ENCODE peak calls at places on chromosomes 13 and 19, in seven cellular contexts. One of them, this sample, is unnamed.

GRCh38 chr19:13441810-13442512 is 64.3 kb downstream of the CACNA1A start:
- DNase-seq in breast epithelium: peak
- DNase-seq in SK-N-SH: no peak
- DNase-seq in stimulated activated CD4-positive, alpha-beta T cell treated with anti-CD3 and anti-CD28 coated beads, Interleukin-4, amount 100 ng/mL, for 4 hours: no peak
- DNase-seq in K562: peak
- DNase-seq in brain microvascular endothelial cell: peak
- DNase-seq in astrocyte of the spinal cord: peak
- DNase-seq in this sample: peak

GRCh38 chr13:96091932-96092253 is 2.0 kb downstream of the HS6ST3 start:
- DNase-seq in breast epithelium: no peak
- DNase-seq in SK-N-SH: no peak
- DNase-seq in stimulated activated CD4-positive, alpha-beta T cell treated with anti-CD3 and anti-CD28 coated beads, Interleukin-4, amount 100 ng/mL, for 4 hours: no peak
- DNase-seq in K562: no peak
- DNase-seq in brain microvascular endothelial cell: no peak
- DNase-seq in astrocyte of the spinal cord: no peak
- DNase-seq in this sample: no peak

GRCh38 chr19:44846455-44847143 is 502 bp downstream of the NECTIN2 start:
- DNase-seq in breast epithelium: no peak
- DNase-seq in SK-N-SH: peak
- DNase-seq in stimulated activated CD4-positive, alpha-beta T cell treated with anti-CD3 and anti-CD28 coated beads, Interleukin-4, amount 100 ng/mL, for 4 hours: no peak
- DNase-seq in K562: no peak
- DNase-seq in brain microvascular endothelial cell: peak
- DNase-seq in astrocyte of the spinal cord: peak
- DNase-seq in this sample: no peak

GRCh38 chr19:17803264-17803896 is 8.4 kb downstream of the B3GNT3 start:
- DNase-seq in breast epithelium: no peak
- DNase-seq in SK-N-SH: no peak
- DNase-seq in stimulated activated CD4-positive, alpha-beta T cell treated with anti-CD3 and anti-CD28 coated beads, Interleukin-4, amount 100 ng/mL, for 4 hours: no peak
- DNase-seq in K562: no peak
- DNase-seq in brain microvascular endothelial cell: no peak
- DNase-seq in astrocyte of the spinal cord: no peak
- DNase-seq in this sample: no peak

GRCh38 chr13:45516757-45517156 is 52.0 kb downstream of the COG3 start:
- DNase-seq in breast epithelium: no peak
- DNase-seq in SK-N-SH: no peak
- DNase-seq in stimulated activated CD4-positive, alpha-beta T cell treated with anti-CD3 and anti-CD28 coated beads, Interleukin-4, amount 100 ng/mL, for 4 hours: no peak
- DNase-seq in K562: no peak
- DNase-seq in brain microvascular endothelial cell: no peak
- DNase-seq in astrocyte of the spinal cord: no peak
- DNase-seq in this sample: no peak

GRCh38 chr13:99366075-99366987 is 59.1 kb upstream of the GPR183 start:
- DNase-seq in breast epithelium: no peak
- DNase-seq in SK-N-SH: no peak
- DNase-seq in stimulated activated CD4-positive, alpha-beta T cell treated with anti-CD3 and anti-CD28 coated beads, Interleukin-4, amount 100 ng/mL, for 4 hours: no peak
- DNase-seq in K562: no peak
- DNase-seq in brain microvascular endothelial cell: no peak
- DNase-seq in astrocyte of the spinal cord: no peak
- DNase-seq in this sample: peak

GRCh38 chr13:32904271-32904670 is 112.0 kb upstream of the KL start:
- DNase-seq in breast epithelium: no peak
- DNase-seq in SK-N-SH: no peak
- DNase-seq in stimulated activated CD4-positive, alpha-beta T cell treated with anti-CD3 and anti-CD28 coated beads, Interleukin-4, amount 100 ng/mL, for 4 hours: no peak
- DNase-seq in K562: no peak
- DNase-seq in brain microvascular endothelial cell: peak
- DNase-seq in astrocyte of the spinal cord: no peak
- DNase-seq in this sample: no peak

GRCh38 chr13:57345526-57345925 is 178.5 kb downstream of the PRR20E start:
- DNase-seq in breast epithelium: no peak
- DNase-seq in SK-N-SH: no peak
- DNase-seq in stimulated activated CD4-positive, alpha-beta T cell treated with anti-CD3 and anti-CD28 coated beads, Interleukin-4, amount 100 ng/mL, for 4 hours: no peak
- DNase-seq in K562: no peak
- DNase-seq in brain microvascular endothelial cell: no peak
- DNase-seq in astrocyte of the spinal cord: no peak
- DNase-seq in this sample: no peak

GRCh38 chr19:29714371-29714952 is 599 bp downstream of the C19orf12 start:
- DNase-seq in breast epithelium: no peak
- DNase-seq in SK-N-SH: no peak
- DNase-seq in stimulated activated CD4-positive, alpha-beta T cell treated with anti-CD3 and anti-CD28 coated beads, Interleukin-4, amount 100 ng/mL, for 4 hours: no peak
- DNase-seq in K562: peak
- DNase-seq in brain microvascular endothelial cell: no peak
- DNase-seq in astrocyte of the spinal cord: peak
- DNase-seq in this sample: peak

GRCh38 chr13:101703838-101704237 is 251.4 kb downstream of the ITGBL1 start:
- DNase-seq in breast epithelium: no peak
- DNase-seq in SK-N-SH: no peak
- DNase-seq in stimulated activated CD4-positive, alpha-beta T cell treated with anti-CD3 and anti-CD28 coated beads, Interleukin-4, amount 100 ng/mL, for 4 hours: no peak
- DNase-seq in K562: no peak
- DNase-seq in brain microvascular endothelial cell: no peak
- DNase-seq in astrocyte of the spinal cord: no peak
- DNase-seq in this sample: no peak

GRCh38 chr13:112970552-112971287 is 1.7 kb downstream of the MCF2L start:
- DNase-seq in breast epithelium: no peak
- DNase-seq in SK-N-SH: no peak
- DNase-seq in stimulated activated CD4-positive, alpha-beta T cell treated with anti-CD3 and anti-CD28 coated beads, Interleukin-4, amount 100 ng/mL, for 4 hours: no peak
- DNase-seq in K562: no peak
- DNase-seq in brain microvascular endothelial cell: no peak
- DNase-seq in astrocyte of the spinal cord: no peak
- DNase-seq in this sample: no peak

GRCh38 chr13:77298403-77298802 is 28.5 kb downstream of the MYCBP2 start:
- DNase-seq in breast epithelium: no peak
- DNase-seq in SK-N-SH: no peak
- DNase-seq in stimulated activated CD4-positive, alpha-beta T cell treated with anti-CD3 and anti-CD28 coated beads, Interleukin-4, amount 100 ng/mL, for 4 hours: no peak
- DNase-seq in K562: no peak
- DNase-seq in brain microvascular endothelial cell: no peak
- DNase-seq in astrocyte of the spinal cord: no peak
- DNase-seq in this sample: no peak

This sample was measured in stimulated activated naive CD4-positive, alpha-beta T cell treated with Interleukin-2 at 50 U/mL for 16 hours.